ENCODE peak calls at places on chromosomes 13 and 19, in seven cellular contexts. U is neuronal stem cell; D is stimulated activated CD8-positive, alpha-beta memory T cell treated with anti-CD3 and anti-CD28 coated beads, Interleukin-15, amount 100 ng/mL, for 1 hour; S is activated effector memory CD4-positive, alpha-beta T cell treated with anti-CD3 and anti-CD28 coated beads, Interleukin-2, amount 50 U/mL, for 16 hours; K is stimulated activated naive CD4-positive, alpha-beta T cell; L is Caco-2; O is body of pancreas. H is an unnamed sample.

GRCh38 chr13:110907951-110908898 is 6.6 kb downstream of the ANKRD10 start:
- DNase-seq in U (no peak), D (no peak), S (no peak), K (no peak), L (peak), O (peak), H (peak)

GRCh38 chr13:105972306-105972721 is 563.1 kb downstream of the EFNB2 start:
- DNase-seq in U (no peak), D (no peak), S (no peak), K (no peak), L (no peak), O (no peak), H (no peak)

GRCh38 chr19:18639706-18640105 is 2.9 kb downstream of the KLHL26 start:
- DNase-seq in U (no peak), D (no peak), S (no peak), K (no peak), L (no peak), O (no peak), H (no peak)

GRCh38 chr13:26923824-26924605 is 163.4 kb upstream of the GPR12 start:
- DNase-seq in U (no peak), D (no peak), S (no peak), K (no peak), L (no peak), O (no peak), H (no peak)

GRCh38 chr13:86741762-86742285 is 929.3 kb upstream of the SLITRK5 start:
- DNase-seq in U (no peak), D (no peak), S (no peak), K (no peak), L (no peak), O (no peak), H (no peak)

GRCh38 chr13:59391696-59392095 is 772.0 kb downstream of the DIAPH3 start:
- DNase-seq in U (peak), D (peak), S (peak), K (peak), L (peak), O (peak), H (peak)

GRCh38 chr19:277581-278165 is 13.5 kb downstream of the PLPP2 start:
- DNase-seq in U (peak), D (no peak), S (no peak), K (no peak), L (no peak), O (no peak), H (no peak)

GRCh38 chr13:100658363-100658762 is 16.2 kb downstream of the TMTC4 start:
- DNase-seq in U (no peak), D (no peak), S (no peak), K (no peak), L (no peak), O (no peak), H (no peak)

GRCh38 chr13:113298001-113298945 is 1.2 kb downstream of the LAMP1 start:
- DNase-seq in U (no peak), D (no peak), S (no peak), K (no peak), L (no peak), O (no peak), H (no peak)

GRCh38 chr19:10000171-10000826 is 10.0 kb downstream of the COL5A3 start:
- DNase-seq in U (peak), D (peak), S (peak), K (peak), L (peak), O (peak), H (peak)

GRCh38 chr13:22496803-22497508 is 683.8 kb upstream of the SGCG start:
- DNase-seq in U (no peak), D (no peak), S (no peak), K (no peak), L (no peak), O (no peak), H (no peak)

GRCh38 chr13:34129422-34129821 is 311.5 kb downstream of the RFC3 start:
- DNase-seq in U (no peak), D (no peak), S (no peak), K (no peak), L (no peak), O (no peak), H (no peak)

GRCh38 chr19:28130066-28130511 is 1082.9 kb downstream of the UQCRFS1 start:
- DNase-seq in U (no peak), D (no peak), S (no peak), K (no peak), L (no peak), O (no peak), H (no peak)

GRCh38 chr13:95593462-95593861 is 40.9 kb downstream of the CLDN10 start:
- DNase-seq in U (no peak), D (no peak), S (no peak), K (no peak), L (no peak), O (no peak), H (no peak)

GRCh38 chr13:94464771-94465170 is 14.7 kb downstream of the DCT start:
- DNase-seq in U (no peak), D (no peak), S (no peak), K (no peak), L (no peak), O (no peak), H (no peak)

H was measured in Calu3.